ENCODE peak calls at places on chromosome 3, in ten cellular contexts. Q is activated T-helper 1 cell treated with anti-CD3 and anti-CD28 coated beads, Interleukin-2, amount 50 U/mL, for 16 hours; L is CD8-positive, alpha-beta T cell; G is pulmonary artery endothelial cell; I is LHCN-M2; X is IMR-90; H is stimulated activated CD8-positive, alpha-beta memory T cell treated with anti-CD3 and anti-CD28 coated beads, Interleukin-4, amount 100 ng/mL, for 24 hours; M is upper lobe of right lung; E is amniotic stem cell; S is GM03348. Y is an unnamed sample.

GRCh38 chr3:25001041-25001591 is 426.9 kb upstream of the RARB start:
- DNase-seq in Q (no peak), L (no peak), G (no peak), I (no peak), X (no peak), H (no peak), M (no peak), E (peak), S (no peak), Y (no peak)

GRCh38 chr3:70570584-70570983 is 258.1 kb upstream of the MDFIC2 start:
- DNase-seq in Q (no peak), L (no peak), G (no peak), I (no peak), X (no peak), H (no peak), M (no peak), E (no peak), S (no peak), Y (no peak)

GRCh38 chr3:12875857-12876451 is 34.6 kb upstream of the RPL32 start:
- DNase-seq in Q (no peak), L (peak), G (no peak), I (no peak), X (no peak), H (no peak), M (no peak), E (no peak), S (peak), Y (no peak)

GRCh38 chr3:124628865-124629264 is 101.4 kb upstream of the UMPS start:
- DNase-seq in Q (no peak), L (no peak), G (no peak), I (no peak), X (no peak), H (no peak), M (no peak), E (no peak), S (no peak), Y (no peak)

GRCh38 chr3:94146455-94146854 is 83.6 kb downstream of the NSUN3 start:
- DNase-seq in Q (no peak), L (no peak), G (no peak), I (no peak), X (no peak), H (no peak), M (no peak), E (no peak), S (no peak), Y (no peak)

GRCh38 chr3:136070334-136070733 is 104.8 kb downstream of the PPP2R3A start:
- DNase-seq in Q (no peak), L (no peak), G (no peak), I (peak), X (peak), H (no peak), M (no peak), E (peak), S (peak), Y (no peak)

GRCh38 chr3:13550791-13551360 is 2.0 kb downstream of the FBLN2 start:
- DNase-seq in Q (no peak), L (no peak), G (no peak), I (no peak), X (no peak), H (no peak), M (no peak), E (no peak), S (no peak), Y (no peak)

GRCh38 chr3:13198480-13198879 is 125.3 kb upstream of the IQSEC1 start:
- DNase-seq in Q (no peak), L (no peak), G (no peak), I (no peak), X (no peak), H (no peak), M (no peak), E (no peak), S (no peak), Y (no peak)

GRCh38 chr3:40780341-40780800 is 255.6 kb downstream of the ZNF621 start:
- DNase-seq in Q (no peak), L (no peak), G (peak), I (peak), X (no peak), H (no peak), M (peak), E (no peak), S (peak), Y (no peak)

GRCh38 chr3:67312205-67312604 is 314.1 kb downstream of the KBTBD8 start:
- DNase-seq in Q (no peak), L (no peak), G (no peak), I (no peak), X (no peak), H (no peak), M (no peak), E (no peak), S (no peak), Y (no peak)

Y was measured in glomerular endothelial cell.